ENCODE peak calls at places on chromosomes 3 and 15, in seven cellular contexts. One of them, this sample, is unnamed. For H3K4me1, the result is how much of the 10 kb centered on the place peaks cover.

GRCh38 chr3:71997066-71997653 is 212.2 kb upstream of the PROK2 start:
- DNase-seq in HepG2: no peak
- DNase-seq in ascending aorta: no peak
- DNase-seq in PC-3: no peak
- DNase-seq in neural progenitor cell: no peak
- DNase-seq in GM23338: no peak
- DNase-seq in left lung: no peak
- DNase-seq in this sample: no peak

GRCh38 chr3:188434594-188434993 is 280.6 kb downstream of the LPP start:
- DNase-seq in HepG2: no peak
- DNase-seq in ascending aorta: no peak
- DNase-seq in PC-3: no peak
- DNase-seq in neural progenitor cell: no peak
- DNase-seq in GM23338: no peak
- DNase-seq in left lung: no peak
- DNase-seq in this sample: no peak

GRCh38 chr15:25327671-25328070 is 111.2 kb downstream of the UBE3A start:
- DNase-seq in HepG2: peak
- DNase-seq in ascending aorta: no peak
- DNase-seq in PC-3: no peak
- DNase-seq in neural progenitor cell: no peak
- DNase-seq in GM23338: no peak
- DNase-seq in left lung: no peak
- DNase-seq in this sample: no peak

GRCh38 chr3:131458653-131459052 is 44.1 kb downstream of the MRPL3 start:
- DNase-seq in HepG2: no peak
- DNase-seq in ascending aorta: no peak
- DNase-seq in PC-3: no peak
- DNase-seq in neural progenitor cell: no peak
- DNase-seq in GM23338: no peak
- DNase-seq in left lung: no peak
- DNase-seq in this sample: no peak

GRCh38 chr3:195065142-195065863 is 205.7 kb downstream of the XXYLT1 start:
- DNase-seq in HepG2: no peak
- DNase-seq in ascending aorta: no peak
- DNase-seq in PC-3: no peak
- DNase-seq in neural progenitor cell: no peak
- DNase-seq in GM23338: no peak
- DNase-seq in left lung: no peak
- DNase-seq in this sample: no peak

GRCh38 chr3:45067486-45067885 is 41.4 kb downstream of the CLEC3B start:
- DNase-seq in HepG2: no peak
- DNase-seq in ascending aorta: no peak
- DNase-seq in PC-3: no peak
- DNase-seq in neural progenitor cell: no peak
- DNase-seq in GM23338: no peak
- DNase-seq in left lung: no peak
- DNase-seq in this sample: no peak

GRCh38 chr3:7876741-7877297 is 624.8 kb upstream of the LMCD1 start:
- DNase-seq in HepG2: no peak
- DNase-seq in ascending aorta: no peak
- DNase-seq in PC-3: no peak
- DNase-seq in neural progenitor cell: no peak
- DNase-seq in GM23338: no peak
- DNase-seq in left lung: no peak
- DNase-seq in this sample: peak

GRCh38 chr3:179801263-179801662 is 148.4 kb downstream of the USP13 start:
- DNase-seq in HepG2: peak
- DNase-seq in ascending aorta: no peak
- DNase-seq in PC-3: peak
- DNase-seq in neural progenitor cell: no peak
- DNase-seq in GM23338: no peak
- DNase-seq in left lung: no peak
- DNase-seq in this sample: no peak

GRCh38 chr3:129592362-129593150 is 13.9 kb downstream of the PLXND1 start:
- DNase-seq in HepG2: no peak
- DNase-seq in ascending aorta: peak
- DNase-seq in PC-3: no peak
- DNase-seq in neural progenitor cell: peak
- DNase-seq in GM23338: peak
- DNase-seq in left lung: peak
- DNase-seq in this sample: no peak

GRCh38 chr3:150890320-150890719 is 14.9 kb downstream of the MINDY4B start:
- DNase-seq in HepG2: no peak
- DNase-seq in ascending aorta: no peak
- DNase-seq in PC-3: no peak
- DNase-seq in neural progenitor cell: no peak
- DNase-seq in GM23338: no peak
- DNase-seq in left lung: no peak
- DNase-seq in this sample: no peak

GRCh38 chr15:57503051-57503702 is 88.5 kb upstream of the MYZAP start:
- DNase-seq in HepG2: peak
- DNase-seq in ascending aorta: no peak
- DNase-seq in PC-3: no peak
- DNase-seq in neural progenitor cell: no peak
- DNase-seq in GM23338: peak
- DNase-seq in left lung: no peak
- DNase-seq in this sample: no peak

GRCh38 chr15:27826411-27826810 is 272.7 kb downstream of the OCA2 start:
- DNase-seq in HepG2: no peak
- DNase-seq in ascending aorta: no peak
- DNase-seq in PC-3: no peak
- DNase-seq in neural progenitor cell: no peak
- DNase-seq in GM23338: no peak
- DNase-seq in left lung: no peak
- DNase-seq in this sample: no peak

GRCh38 chr3:44870375-44871061 is 3.9 kb upstream of the TGM4 start:
- DNase-seq in HepG2: peak
- DNase-seq in ascending aorta: no peak
- DNase-seq in PC-3: peak
- DNase-seq in neural progenitor cell: no peak
- DNase-seq in GM23338: no peak
- DNase-seq in left lung: peak
- DNase-seq in this sample: no peak

GRCh38 chr15:58484794-58485600 is 53.2 kb downstream of the LIPC start:
- DNase-seq in HepG2: no peak
- DNase-seq in ascending aorta: no peak
- DNase-seq in PC-3: no peak
- DNase-seq in neural progenitor cell: no peak
- DNase-seq in GM23338: no peak
- DNase-seq in left lung: peak
- DNase-seq in this sample: no peak

GRCh38 chr15:67660446-67660845 is 117.9 kb downstream of the MAP2K5 start:
- DNase-seq in HepG2: no peak
- DNase-seq in ascending aorta: no peak
- DNase-seq in PC-3: no peak
- DNase-seq in neural progenitor cell: no peak
- DNase-seq in GM23338: no peak
- DNase-seq in left lung: no peak
- DNase-seq in this sample: no peak

GRCh38 chr15:33215941-33216872 is 21.7 kb upstream of the FMN1 start:
- DNase-seq in HepG2: no peak
- DNase-seq in ascending aorta: no peak
- DNase-seq in PC-3: peak
- DNase-seq in neural progenitor cell: peak
- DNase-seq in GM23338: peak
- DNase-seq in left lung: no peak
- DNase-seq in this sample: no peak

GRCh38 chr3:186598108-186598784 is 14.6 kb upstream of the AHSG start:
- DNase-seq in HepG2: peak
- DNase-seq in ascending aorta: peak
- DNase-seq in PC-3: peak
- DNase-seq in neural progenitor cell: no peak
- DNase-seq in GM23338: no peak
- DNase-seq in left lung: no peak
- DNase-seq in this sample: no peak

GRCh38 chr15:48842501-48842900 is 31.6 kb upstream of the CEP152 start:
- DNase-seq in HepG2: no peak
- DNase-seq in ascending aorta: no peak
- DNase-seq in PC-3: no peak
- DNase-seq in neural progenitor cell: no peak
- DNase-seq in GM23338: no peak
- DNase-seq in left lung: no peak
- DNase-seq in this sample: no peak

GRCh38 chr3:127762077-127762786 is 60.1 kb downstream of the MGLL start:
- DNase-seq in HepG2: no peak
- DNase-seq in ascending aorta: peak
- DNase-seq in PC-3: no peak
- DNase-seq in neural progenitor cell: no peak
- DNase-seq in GM23338: no peak
- DNase-seq in left lung: peak
- DNase-seq in this sample: no peak
- H3K4me3 ChIP-seq in HepG2: no peak
- H3K4me3 ChIP-seq in ascending aorta: peak
- H3K4me3 ChIP-seq in PC-3: no peak
- H3K4me3 ChIP-seq in neural progenitor cell: no peak
- H3K4me3 ChIP-seq in GM23338: no peak
- H3K4me3 ChIP-seq in left lung: peak
- H3K4me3 ChIP-seq in this sample: no peak

DNA sequence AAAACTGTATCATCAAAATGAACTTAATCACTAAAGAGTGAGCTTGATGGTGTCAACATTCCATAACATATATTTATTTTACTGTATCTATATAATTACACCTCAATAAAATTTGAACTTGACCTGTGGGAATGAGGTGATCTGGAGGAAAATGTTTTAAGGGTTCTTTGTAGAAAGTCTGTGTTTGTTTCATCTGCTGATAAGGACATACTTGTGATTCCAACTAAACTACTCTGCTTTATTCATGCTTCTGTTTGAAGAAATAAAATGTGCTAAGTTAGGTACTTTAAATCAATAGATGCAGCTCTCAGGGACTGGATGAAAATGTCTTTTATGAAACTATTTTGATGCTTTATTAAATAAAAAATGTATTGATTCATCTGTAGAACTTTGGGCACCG is 11.6 kb upstream of the PLOD2 start:
- DNase-seq in HepG2: no peak
- DNase-seq in ascending aorta: no peak
- DNase-seq in PC-3: no peak
- DNase-seq in neural progenitor cell: no peak
- DNase-seq in GM23338: no peak
- DNase-seq in left lung: no peak
- DNase-seq in this sample: no peak
- TF ChIP-seq CTCF in HepG2: no peak
- TF ChIP-seq CTCF in ascending aorta: no peak
- TF ChIP-seq CTCF in PC-3: no peak
- TF ChIP-seq CTCF in neural progenitor cell: no peak
- TF ChIP-seq CTCF in GM23338: no peak
- TF ChIP-seq CTCF in left lung: no peak
- TF ChIP-seq CTCF in this sample: no peak

GRCh38 chr3:172146349-172146748 is 107.0 kb downstream of the FNDC3B start:
- DNase-seq in HepG2: no peak
- DNase-seq in ascending aorta: no peak
- DNase-seq in PC-3: no peak
- DNase-seq in neural progenitor cell: no peak
- DNase-seq in GM23338: no peak
- DNase-seq in left lung: no peak
- DNase-seq in this sample: no peak
- H3K4me1 ChIP-seq in HepG2: half or more
- H3K4me1 ChIP-seq in ascending aorta: under half
- H3K4me1 ChIP-seq in PC-3: under half
- H3K4me1 ChIP-seq in neural progenitor cell: under half
- H3K4me1 ChIP-seq in GM23338: half or more
- H3K4me1 ChIP-seq in left lung: half or more
- H3K4me1 ChIP-seq in this sample: under half

GRCh38 chr3:168024537-168024941 is 71.2 kb downstream of the GOLIM4 start:
- DNase-seq in HepG2: no peak
- DNase-seq in ascending aorta: no peak
- DNase-seq in PC-3: peak
- DNase-seq in neural progenitor cell: no peak
- DNase-seq in GM23338: no peak
- DNase-seq in left lung: no peak
- DNase-seq in this sample: no peak
- H3K4me3 ChIP-seq in HepG2: no peak
- H3K4me3 ChIP-seq in ascending aorta: no peak
- H3K4me3 ChIP-seq in PC-3: no peak
- H3K4me3 ChIP-seq in neural progenitor cell: no peak
- H3K4me3 ChIP-seq in GM23338: no peak
- H3K4me3 ChIP-seq in left lung: no peak
- H3K4me3 ChIP-seq in this sample: no peak

GRCh38 chr3:123431007-123431657 is 17.8 kb downstream of the ADCY5 start:
- DNase-seq in HepG2: no peak
- DNase-seq in ascending aorta: no peak
- DNase-seq in PC-3: no peak
- DNase-seq in neural progenitor cell: no peak
- DNase-seq in GM23338: no peak
- DNase-seq in left lung: no peak
- DNase-seq in this sample: no peak
- TF ChIP-seq CTCF in HepG2: no peak
- TF ChIP-seq CTCF in ascending aorta: no peak
- TF ChIP-seq CTCF in PC-3: no peak
- TF ChIP-seq CTCF in neural progenitor cell: no peak
- TF ChIP-seq CTCF in GM23338: no peak
- TF ChIP-seq CTCF in left lung: no peak
- TF ChIP-seq CTCF in this sample: no peak

GRCh38 chr3:99903844-99904243 is 86.2 kb downstream of the CMSS1 start:
- DNase-seq in HepG2: no peak
- DNase-seq in ascending aorta: no peak
- DNase-seq in PC-3: peak
- DNase-seq in neural progenitor cell: no peak
- DNase-seq in GM23338: no peak
- DNase-seq in left lung: no peak
- DNase-seq in this sample: no peak
- H3K4me1 ChIP-seq in HepG2: half or more
- H3K4me1 ChIP-seq in ascending aorta: under half
- H3K4me1 ChIP-seq in PC-3: under half
- H3K4me1 ChIP-seq in neural progenitor cell: under half
- H3K4me1 ChIP-seq in GM23338: under half
- H3K4me1 ChIP-seq in left lung: under half
- H3K4me1 ChIP-seq in this sample: under half

This sample was measured in CD8-positive, alpha-beta T cell.